ENCODE peak calls at places on chromosomes 16 and 17, in six cellular contexts. I, G, Y, D, E and A are unnamed samples.

GRCh38 chr16:64098451-64098850 is 1023.4 kb downstream of the CDH11 start:
- DNase-seq in I (no peak), G (peak; percentile 5), Y (no peak), D (no peak), E (no peak), A (no peak)

GRCh38 chr16:3021449-3022207 is 1.5 kb downstream of the TNFRSF12A start:
- DNase-seq in I (peak; percentile 80), G (peak; percentile 97), Y (peak; percentile 94), D (peak; percentile 91), E (peak; percentile 87), A (peak; percentile 98)

GRCh38 chr17:40419559-40420331 is 2.0 kb upstream of the TOP2A start:
- DNase-seq in I (no peak), G (no peak), Y (no peak), D (no peak), E (no peak), A (no peak)

GRCh38 chr16:10114411-10114810 is 67.8 kb downstream of the GRIN2A start:
- DNase-seq in I (no peak), G (no peak), Y (peak; percentile 69), D (no peak), E (no peak), A (peak; percentile 31)

GRCh38 chr17:77141846-77142449 is 1.2 kb downstream of the SEC14L1 start:
- DNase-seq in I (no peak), G (peak; percentile 72), Y (no peak), D (no peak), E (no peak), A (no peak)

GRCh38 chr17:35766903-35767510 is 6.3 kb downstream of the C17orf50 start:
- DNase-seq in I (peak; percentile 59), G (peak; percentile 63), Y (peak; percentile 42), D (no peak), E (peak; percentile 62), A (peak; percentile 36)

GRCh38 chr17:62780273-62780672 is 27.8 kb downstream of the MARCHF10 start:
- DNase-seq in I (peak; percentile 86), G (peak; percentile 72), Y (no peak), D (no peak), E (peak; percentile 81), A (no peak)

GRCh38 chr16:49356728-49357488 is 16.7 kb upstream of the C16orf78 start:
- DNase-seq in I (no peak), G (no peak), Y (no peak), D (peak; percentile 28), E (no peak), A (no peak)

GRCh38 chr16:88633684-88634140 is 4.7 kb upstream of the IL17C start:
- DNase-seq in I (peak; percentile 52), G (peak; percentile 57), Y (no peak), D (no peak), E (peak; percentile 45), A (no peak)

GRCh38 chr16:17258848-17259713 is 211.7 kb downstream of the XYLT1 start:
- DNase-seq in I (no peak), G (no peak), Y (no peak), D (no peak), E (no peak), A (no peak)

GRCh38 chr17:58666858-58667267 is 25.0 kb downstream of the TEX14 start:
- DNase-seq in I (peak; percentile 74), G (peak; percentile 80), Y (peak; percentile 4), D (peak; percentile 78), E (peak; percentile 62), A (peak; percentile 29)

GRCh38 chr17:2178798-2179505 is 124.0 kb downstream of the HIC1 start:
- DNase-seq in I (no peak), G (no peak), Y (no peak), D (no peak), E (no peak), A (no peak)

GRCh38 chr17:40937384-40937819 is at the start of gene KRT23:
- DNase-seq in I (peak; percentile 32), G (no peak), Y (no peak), D (no peak), E (peak; percentile 16), A (no peak)

DNA sequence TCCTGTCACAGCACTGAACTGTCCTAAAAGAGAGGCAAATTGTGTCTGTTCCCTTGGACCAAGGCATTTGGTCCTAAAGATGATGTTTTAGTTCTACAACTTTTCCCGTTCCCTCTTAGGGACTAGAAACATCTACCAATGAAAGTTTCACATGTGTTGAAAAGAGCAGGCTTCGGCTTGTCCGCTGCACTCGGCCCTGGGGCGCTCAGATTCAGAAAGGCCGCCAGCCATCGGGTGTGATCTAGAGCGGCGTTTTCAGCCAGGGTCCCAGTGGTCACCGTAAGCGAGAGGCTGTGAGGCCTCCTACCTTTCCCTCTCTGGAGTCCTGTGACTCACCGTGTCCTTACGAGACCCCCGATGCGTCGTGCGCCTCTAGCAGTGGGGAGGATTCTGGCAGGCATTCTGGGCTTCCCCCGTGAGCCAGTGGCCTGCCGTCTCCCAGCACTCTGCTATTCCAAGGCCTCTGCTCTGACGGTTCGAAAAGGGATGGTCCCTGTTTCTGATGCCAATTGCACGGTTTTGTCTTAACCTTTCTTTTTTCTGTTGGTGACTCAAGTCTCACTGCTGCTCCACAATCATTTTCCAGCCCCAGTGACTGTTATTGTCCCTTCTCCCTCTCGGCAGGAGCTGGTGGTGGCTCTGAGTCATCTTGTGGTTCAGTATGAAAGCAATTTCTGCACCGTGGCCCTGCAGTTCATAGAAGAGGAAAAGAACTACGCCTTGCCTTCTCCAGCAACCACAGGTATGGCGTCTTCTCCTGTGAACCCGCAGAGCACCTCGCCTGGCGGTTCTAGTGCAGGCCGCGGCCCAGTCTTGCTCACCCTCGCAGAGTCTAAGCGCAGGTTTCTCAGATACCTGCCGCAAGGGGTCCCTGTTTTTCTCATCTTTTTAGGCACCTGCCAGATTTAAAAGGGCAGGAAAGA is 100.3 kb upstream of the CHMP6 start:
- DNase-seq in I (peak; percentile 30), G (peak; percentile 85), Y (peak; percentile 82), D (no peak), E (no peak), A (peak; percentile 92)
- TF ChIP-seq CTCF in I (no peak), G (peak; percentile 22), Y (no peak), D (no peak), E (no peak), A (no peak)

DNA sequence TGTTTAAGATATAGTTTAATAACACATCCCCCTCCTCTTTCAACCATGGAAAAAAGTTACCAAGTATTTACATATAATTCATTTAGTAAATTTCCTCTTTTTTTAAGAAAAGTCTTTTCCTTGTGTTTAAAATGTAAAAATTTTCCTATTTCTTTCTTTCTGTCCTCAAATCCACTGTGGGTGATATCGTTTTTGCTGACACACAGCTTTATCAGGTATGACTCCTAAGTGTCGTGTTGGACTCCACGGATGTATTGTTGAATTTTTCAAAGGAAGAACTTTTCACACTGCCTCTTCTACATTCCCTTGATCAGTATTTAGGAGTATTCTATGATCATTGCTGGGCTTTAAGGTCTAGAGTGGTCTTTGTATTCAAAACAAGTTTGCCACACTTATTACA is 33.1 kb downstream of the CYLD start:
- DNase-seq in I (no peak), G (no peak), Y (no peak), D (no peak), E (no peak), A (no peak)
- TF ChIP-seq CTCF in I (no peak), G (no peak), Y (no peak), D (no peak), E (no peak), A (no peak)

GRCh38 chr17:12277827-12278226 is 257.1 kb downstream of the MAP2K4 start:
- DNase-seq in I (no peak), G (no peak), Y (no peak), D (no peak), E (no peak), A (no peak)
- TF ChIP-seq CTCF in I (no peak), G (no peak), Y (no peak), D (no peak), E (no peak), A (no peak)

GRCh38 chr17:74457146-74457819 is 9.2 kb upstream of the CD300A start:
- DNase-seq in I (peak; percentile 85), G (peak; percentile 53), Y (peak; percentile 45), D (peak; percentile 86), E (peak; percentile 86), A (peak; percentile 42)
- TF ChIP-seq CTCF in I (peak; percentile 95), G (peak; percentile 91), Y (peak; percentile 87), D (peak; percentile 85), E (peak; percentile 96), A (peak; percentile 89)

GRCh38 chr16:29816694-29817441 is 916 bp downstream of the PAGR1 start:
- DNase-seq in I (peak; percentile 65), G (peak; percentile 55), Y (peak; percentile 60), D (peak; percentile 86), E (peak; percentile 74), A (peak; percentile 64)
- TF ChIP-seq CTCF in I (no peak), G (no peak), Y (no peak), D (no peak), E (no peak), A (peak; percentile 20)

GRCh38 chr16:78396046-78396445 is 296.6 kb downstream of the WWOX start:
- DNase-seq in I (no peak), G (peak; percentile 1), Y (no peak), D (no peak), E (no peak), A (no peak)
- TF ChIP-seq CTCF in I (peak; percentile 24), G (no peak), Y (no peak), D (no peak), E (peak; percentile 11), A (no peak)